ENCODE peak calls at places on chromosomes 3 and 15, in six cellular contexts. T, K, R, J, V and L are unnamed samples.

GRCh38 chr3:94303897-94304296 is 241.0 kb downstream of the NSUN3 start:
- DNase-seq in J (no peak), K (no peak), R (peak), T (no peak), V (no peak), L (peak)

GRCh38 chr15:31782951-31783350 is 247.4 kb upstream of the CHRNA7 start:
- DNase-seq in K (no peak), R (no peak), T (no peak), J (no peak), V (no peak), L (no peak)

GRCh38 chr3:35664460-35664919 is 25.2 kb downstream of the ARPP21 start:
- DNase-seq in T (no peak), R (peak), J (peak), K (no peak), V (peak), L (no peak)

GRCh38 chr3:18153571-18154173 is 271.5 kb downstream of the SATB1 start:
- DNase-seq in K (no peak), V (no peak), R (no peak), J (no peak), T (no peak), L (peak)

GRCh38 chr3:11601446-11602241 is 42.1 kb downstream of the VGLL4 start:
- DNase-seq in V (no peak), R (no peak), J (peak), K (peak), T (peak), L (no peak)

GRCh38 chr3:194296832-194297666 is 54.1 kb downstream of the CPN2 start:
- DNase-seq in T (no peak), V (peak), R (peak), K (no peak), J (no peak), L (peak)

GRCh38 chr3:129650256-129650872 is 43.9 kb upstream of the PLXND1 start:
- DNase-seq in V (no peak), R (peak), T (peak), K (peak), J (peak), L (peak)

GRCh38 chr15:99435138-99435695 is 130.6 kb upstream of the MEF2A start:
- DNase-seq in J (peak), V (no peak), R (peak), K (no peak), T (no peak), L (peak)

GRCh38 chr3:98460220-98460619 is 2.8 kb upstream of the OR5K1 start:
- DNase-seq in K (no peak), T (no peak), R (no peak), J (no peak), V (no peak), L (no peak)

GRCh38 chr3:141382571-141382970 is 14.3 kb downstream of the ZBTB38 start:
- DNase-seq in J (no peak), K (no peak), T (no peak), V (no peak), R (no peak), L (no peak)

GRCh38 chr3:127785711-127786265 is 36.5 kb downstream of the MGLL start:
- DNase-seq in K (no peak), V (no peak), T (no peak), J (no peak), R (no peak), L (no peak)

GRCh38 chr15:27825023-27825422 is 274.1 kb downstream of the OCA2 start:
- DNase-seq in T (no peak), J (no peak), V (no peak), R (no peak), K (no peak), L (no peak)

GRCh38 chr15:96974761-96975160 is 644.3 kb downstream of the NR2F2 start:
- DNase-seq in T (no peak), J (no peak), R (no peak), V (no peak), K (no peak), L (no peak)

GRCh38 chr15:29126821-29127461 is 142.7 kb downstream of the NSMCE3 start:
- DNase-seq in K (no peak), V (peak), T (no peak), J (no peak), R (no peak), L (no peak)

GRCh38 chr15:96358006-96358794 is 27.7 kb downstream of the NR2F2 start:
- DNase-seq in V (no peak), J (no peak), T (no peak), R (no peak), K (no peak), L (no peak)

GRCh38 chr15:89179966-89180875 is 41.2 kb downstream of the RLBP1 start:
- DNase-seq in V (no peak), T (no peak), R (no peak), K (no peak), J (no peak), L (no peak)

GRCh38 chr15:92921215-92922131 is 21.3 kb downstream of the CHD2 start:
- DNase-seq in R (no peak), J (no peak), V (no peak), T (no peak), K (no peak), L (no peak)

GRCh38 chr3:30161370-30161769 is 445.0 kb upstream of the TGFBR2 start:
- DNase-seq in T (no peak), K (no peak), R (no peak), V (no peak), J (peak), L (no peak)

GRCh38 chr15:57551717-57552677 is 39.7 kb upstream of the MYZAP start:
- DNase-seq in V (no peak), R (no peak), K (no peak), J (peak), T (no peak), L (peak)

GRCh38 chr3:149373235-149374125 is 4.0 kb downstream of the TM4SF1 start:
- DNase-seq in R (no peak), K (no peak), J (no peak), T (no peak), V (no peak), L (no peak)

GRCh38 chr3:43215138-43215537 is 71.2 kb upstream of the SNRK start:
- DNase-seq in T (no peak), J (no peak), R (no peak), K (no peak), V (no peak), L (no peak)

GRCh38 chr3:190424478-190425439 is 24.9 kb downstream of the TMEM207 start:
- DNase-seq in T (peak), V (peak), J (peak), K (no peak), R (peak), L (peak)

GRCh38 chr3:128100126-128100525 is 23.5 kb downstream of the RUVBL1 start:
- DNase-seq in T (no peak), V (no peak), R (no peak), K (no peak), J (no peak), L (no peak)

GRCh38 chr3:40432793-40433192 is 24.3 kb upstream of the RPL14 start:
- DNase-seq in V (no peak), T (no peak), K (no peak), J (no peak), R (no peak), L (no peak)

GRCh38 chr15:45869034-45869668 is 234.3 kb downstream of the SQOR start:
- DNase-seq in T (no peak), V (no peak), R (no peak), K (no peak), J (no peak), L (no peak)

GRCh38 chr15:36601497-36601932 is 22.1 kb downstream of the CDIN1 start:
- DNase-seq in V (no peak), J (peak), K (no peak), R (no peak), T (no peak), L (no peak)

GRCh38 chr3:30681276-30682211 is 75.1 kb downstream of the TGFBR2 start:
- DNase-seq in V (peak), K (no peak), R (peak), T (no peak), J (peak), L (no peak)

GRCh38 chr3:102069211-102069662 is 219.9 kb downstream of the NFKBIZ start:
- DNase-seq in V (no peak), J (no peak), K (no peak), T (no peak), R (no peak), L (no peak)

GRCh38 chr3:171001957-171002694 is 24.4 kb downstream of the SLC2A2 start:
- DNase-seq in V (no peak), K (no peak), J (no peak), T (no peak), R (no peak), L (peak)

GRCh38 chr3:64518950-64519349 is 168.8 kb downstream of the ADAMTS9 start:
- DNase-seq in V (no peak), R (no peak), K (no peak), J (no peak), T (no peak), L (no peak)

GRCh38 chr3:141052570-141053069 is 1.5 kb downstream of the SPSB4 start:
- DNase-seq in J (peak), T (no peak), V (no peak), R (no peak), K (peak), L (no peak)

GRCh38 chr3:114299421-114299820 is 5.6 kb downstream of the TIGIT start:
- DNase-seq in R (no peak), V (peak), K (no peak), T (no peak), J (peak), L (peak)

GRCh38 chr3:66390013-66390412 is 110.8 kb downstream of the LRIG1 start:
- DNase-seq in J (no peak), K (no peak), V (no peak), T (no peak), R (no peak), L (no peak)

GRCh38 chr15:58666957-58667356 is 82.5 kb downstream of the ADAM10 start:
- DNase-seq in R (no peak), J (no peak), K (no peak), T (no peak), V (no peak), L (no peak)

GRCh38 chr3:33153782-33154181 is 40.0 kb downstream of the CRTAP start:
- DNase-seq in J (no peak), T (no peak), R (no peak), K (no peak), V (no peak), L (no peak)

GRCh38 chr3:9727743-9728142 is 3.8 kb upstream of the BRPF1 start:
- DNase-seq in K (no peak), T (no peak), J (no peak), R (no peak), V (no peak), L (no peak)

GRCh38 chr3:196757876-196758739 is 18.5 kb downstream of the PAK2 start:
- DNase-seq in T (no peak), V (no peak), K (no peak), R (no peak), J (no peak), L (no peak)

GRCh38 chr3:184133840-184134745 is 1.1 kb upstream of the EIF2B5 start:
- DNase-seq in J (peak), V (peak), K (peak), R (peak), T (peak), L (peak)

GRCh38 chr3:184126006-184126405 is 9.2 kb upstream of the EIF2B5 start:
- DNase-seq in V (no peak), R (no peak), T (no peak), J (no peak), K (no peak), L (no peak)

GRCh38 chr3:184132947-184133346 is 2.2 kb upstream of the EIF2B5 start:
- DNase-seq in T (no peak), J (no peak), V (no peak), K (no peak), R (no peak), L (no peak)

GRCh38 chr3:184134746-184135148 is 411 bp upstream of the EIF2B5 start:
- DNase-seq in T (no peak), R (no peak), J (no peak), K (no peak), V (no peak), L (no peak)

GRCh38 chr3:184129012-184129411 is 6.1 kb upstream of the EIF2B5 start:
- DNase-seq in R (no peak), K (no peak), V (peak), J (no peak), T (peak), L (peak)
- TF ChIP-seq CTCF in R (no peak), K (no peak), V (peak), J (peak), T (peak), L (peak)

GRCh38 chr15:67103869-67104268 is 38.5 kb downstream of the SMAD3 start:
- DNase-seq in R (no peak), J (no peak), T (no peak), V (no peak), K (no peak), L (no peak)

GRCh38 chr15:67106764-67107013 is 41.3 kb downstream of the SMAD3 start:
- DNase-seq in V (no peak), T (no peak), K (no peak), R (no peak), J (no peak), L (no peak)

GRCh38 chr15:67104453-67104852 is 39.1 kb downstream of the SMAD3 start:
- DNase-seq in K (no peak), J (no peak), T (no peak), R (no peak), V (no peak), L (no peak)

GRCh38 chr15:67105991-67106763 is 40.8 kb downstream of the SMAD3 start:
- DNase-seq in R (no peak), V (no peak), J (no peak), K (no peak), T (no peak), L (no peak)

GRCh38 chr15:67105065-67105951 is 39.9 kb downstream of the SMAD3 start:
- DNase-seq in J (no peak), R (peak), K (peak), V (peak), T (no peak), L (no peak)
- TF ChIP-seq CTCF in J (no peak), R (peak), K (no peak), V (no peak), T (no peak), L (no peak)

DNA sequence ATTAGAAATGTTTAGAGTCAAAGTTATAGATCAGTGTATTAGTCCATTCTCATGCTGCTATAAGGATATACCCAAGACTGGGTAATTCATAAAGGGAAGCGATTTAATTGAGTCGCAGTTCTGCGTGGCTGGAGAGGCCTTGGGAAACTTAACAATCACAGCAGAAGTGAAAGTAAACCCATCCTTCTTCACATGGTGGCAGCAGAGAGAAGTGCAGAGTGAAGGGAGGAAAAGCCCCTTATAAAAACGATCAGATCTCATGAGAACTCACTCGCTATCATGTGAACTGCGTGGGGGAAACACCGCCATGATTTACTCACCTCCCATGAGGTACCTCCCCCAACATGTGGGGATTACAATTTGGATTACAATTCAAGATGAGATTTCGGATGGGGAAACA is 871.5 kb downstream of the DIPK2A start:
- DNase-seq in K (no peak), J (no peak), R (no peak), T (no peak), V (no peak), L (no peak)
- TF ChIP-seq CTCF in K (no peak), J (no peak), R (no peak), T (no peak), V (no peak), L (no peak)

GRCh38 chr3:168052517-168052916 is 43.2 kb downstream of the GOLIM4 start:
- DNase-seq in K (no peak), R (no peak), V (no peak), T (no peak), J (no peak), L (no peak)

GRCh38 chr3:168049366-168049974 is 46.3 kb downstream of the GOLIM4 start:
- DNase-seq in V (no peak), T (no peak), K (no peak), J (no peak), R (no peak), L (no peak)

GRCh38 chr3:168051579-168052183 is 44.0 kb downstream of the GOLIM4 start:
- DNase-seq in V (no peak), K (no peak), T (peak), R (no peak), J (no peak), L (no peak)

GRCh38 chr3:168054447-168054846 is 41.3 kb downstream of the GOLIM4 start:
- DNase-seq in R (no peak), K (no peak), V (no peak), J (no peak), T (no peak), L (no peak)

DNA sequence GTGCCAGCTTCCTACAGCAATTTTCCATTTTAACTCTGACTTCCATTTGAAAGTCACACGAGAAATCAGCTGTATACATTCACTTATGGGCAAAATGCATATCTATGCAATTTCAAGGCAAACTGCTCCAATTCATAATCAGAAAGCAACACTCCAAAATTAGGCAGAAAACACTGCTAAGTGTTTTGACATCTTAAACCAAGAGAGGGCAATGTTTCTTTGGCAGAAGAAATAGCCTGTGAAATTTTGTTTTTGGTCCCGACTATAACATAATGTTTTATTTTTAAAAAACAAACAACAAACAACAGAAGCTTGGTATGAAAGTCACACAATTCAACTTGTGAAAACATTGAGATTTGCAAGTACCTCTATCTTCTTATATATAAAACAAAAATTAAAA is 42.6 kb downstream of the GOLIM4 start:
- DNase-seq in J (no peak), R (no peak), V (no peak), T (no peak), K (no peak), L (no peak)
- TF ChIP-seq CTCF in J (peak), R (no peak), V (peak), T (peak), K (no peak), L (no peak)

GRCh38 chr3:192091831-192092230 is 630.9 kb downstream of the PYDC2 start:
- DNase-seq in J (no peak), K (no peak), R (no peak), V (no peak), T (no peak), L (no peak)

GRCh38 chr3:192092388-192093005 is 631.5 kb downstream of the PYDC2 start:
- DNase-seq in K (no peak), J (no peak), T (no peak), V (no peak), R (no peak), L (no peak)

GRCh38 chr3:192090586-192090985 is 629.6 kb downstream of the PYDC2 start:
- DNase-seq in R (no peak), T (no peak), V (no peak), K (no peak), J (no peak), L (no peak)
- TF ChIP-seq CTCF in R (no peak), T (peak), V (no peak), K (no peak), J (no peak), L (no peak)

GRCh38 chr15:69222002-69222474 is 61.6 kb downstream of the GLCE start:
- DNase-seq in K (no peak), R (no peak), J (no peak), T (no peak), V (no peak), L (no peak)

GRCh38 chr15:69226028-69226355 is 65.6 kb downstream of the GLCE start:
- DNase-seq in R (no peak), V (no peak), T (no peak), J (no peak), K (no peak), L (no peak)

GRCh38 chr15:69224383-69224782 is 63.9 kb downstream of the GLCE start:
- DNase-seq in K (no peak), V (peak), T (no peak), R (no peak), J (no peak), L (peak)

GRCh38 chr15:69223083-69223813 is 62.8 kb downstream of the GLCE start:
- DNase-seq in K (no peak), J (no peak), T (no peak), V (no peak), R (no peak), L (no peak)

DNA sequence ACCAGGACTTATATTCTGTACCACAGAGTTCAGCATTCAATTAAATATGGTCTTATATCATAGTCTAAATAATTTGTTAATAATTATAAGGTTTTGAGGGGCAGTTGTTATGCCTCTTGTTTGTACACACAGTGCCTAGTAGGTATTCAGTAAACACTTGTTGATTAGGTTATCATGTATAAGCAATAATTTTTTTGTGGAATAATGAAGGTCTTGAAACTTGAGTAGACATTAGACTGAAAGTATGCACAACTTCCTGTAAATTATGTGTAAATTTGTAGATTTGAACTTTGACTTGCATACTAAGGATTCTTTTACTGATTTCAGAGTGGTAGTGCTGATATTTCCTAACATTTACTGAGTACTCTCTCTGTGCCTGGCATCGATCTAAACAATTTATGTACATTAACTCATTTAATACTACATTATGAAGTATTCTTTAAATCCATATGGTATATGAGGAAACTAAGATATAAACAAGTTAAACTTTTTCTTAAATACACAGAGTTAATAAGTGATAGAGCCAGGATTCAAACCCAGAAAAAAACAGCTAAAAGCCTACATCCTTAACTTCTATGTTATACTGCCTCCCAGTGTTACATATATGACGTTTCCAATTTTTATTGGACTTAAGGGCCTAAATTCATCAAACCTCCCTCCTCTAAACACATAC is 65.1 kb downstream of the GLCE start:
- DNase-seq in K (no peak), V (no peak), R (no peak), T (no peak), J (no peak), L (no peak)
- TF ChIP-seq CTCF in K (no peak), V (peak), R (no peak), T (no peak), J (peak), L (peak)